ENCODE peak calls at places on chromosomes 5 and 9, in five cellular contexts. P is sigmoid colon; Q is A172; N is activated naive CD8-positive, alpha-beta T cell treated with anti-CD3 and anti-CD28 coated beads for 36 hours; U is HCT116. B is an unnamed sample.

GRCh38 chr9:108933231-108933630 is 693 bp downstream of the ELP1 start:
- DNase-seq in Q (peak; percentile 23), N (no peak), P (no peak), U (no peak), B (peak; percentile 14)

GRCh38 chr9:106992186-106992585 is 129.2 kb downstream of the ZNF462 start:
- DNase-seq in Q (no peak), N (no peak), P (no peak), U (no peak), B (no peak)

GRCh38 chr5:110865400-110866094 is 126.7 kb downstream of the SLC25A46 start:
- DNase-seq in U (peak; percentile 22), Q (peak; percentile 30), P (no peak), N (no peak), B (peak; percentile 34)

GRCh38 chr5:15938961-15939360 is 240.6 kb downstream of the MARCHF11 start:
- DNase-seq in P (no peak), U (no peak), Q (peak; percentile 74), N (no peak), B (no peak)

GRCh38 chr9:16039988-16040761 is 487.3 kb downstream of the CCDC171 start:
- DNase-seq in Q (no peak), U (no peak), P (no peak), N (no peak), B (peak; percentile 47)

GRCh38 chr5:123157797-123158528 is 68.9 kb downstream of the PRDM6 start:
- DNase-seq in Q (peak; percentile 66), N (no peak), U (peak; percentile 27), P (no peak), B (peak; percentile 90)

GRCh38 chr9:135338546-135338945 is 141.0 kb upstream of the PPP1R26 start:
- DNase-seq in U (no peak), N (no peak), Q (no peak), P (peak; percentile 50), B (no peak)

GRCh38 chr9:115146581-115147021 is 28.6 kb upstream of the TNC start:
- DNase-seq in N (no peak), P (peak; percentile 87), Q (peak; percentile 96), U (no peak), B (no peak)

GRCh38 chr5:151019331-151019730 is 1.1 kb upstream of the GPX3 start:
- DNase-seq in U (no peak), Q (no peak), P (no peak), N (no peak), B (no peak)

GRCh38 chr5:150618588-150619281 is 21.7 kb upstream of the SYNPO start:
- DNase-seq in P (no peak), N (no peak), U (no peak), Q (no peak), B (no peak)

GRCh38 chr5:32153723-32154122 is 20.4 kb downstream of the GOLPH3 start:
- DNase-seq in N (no peak), U (no peak), P (no peak), Q (no peak), B (no peak)

GRCh38 chr5:96219580-96220281 is 213.3 kb downstream of the PCSK1 start:
- DNase-seq in N (no peak), P (no peak), U (no peak), Q (peak; percentile 39), B (no peak)

GRCh38 chr9:69317081-69317480 is 7.9 kb upstream of the ENTREP1 start:
- DNase-seq in P (no peak), Q (no peak), U (no peak), N (no peak), B (peak; percentile 42)

GRCh38 chr5:107744418-107745330 is 73.9 kb upstream of the EFNA5 start:
- DNase-seq in Q (no peak), N (no peak), P (no peak), U (no peak), B (no peak)

GRCh38 chr9:109880276-109881169 is 100.5 kb downstream of the PALM2AKAP2 start:
- DNase-seq in Q (peak; percentile 68), P (no peak), N (peak; percentile 4), U (peak; percentile 67), B (peak; percentile 26)

GRCh38 chr5:101942321-101942882 is 353.7 kb downstream of the SLCO4C1 start:
- DNase-seq in N (no peak), Q (peak; percentile 34), P (no peak), U (peak; percentile 27), B (peak; percentile 53)